ENCODE peak calls at places on chromosome 19, in seven cellular contexts. T is HCT116, O is A549, U is H1, J is HepG2, N is GM12878, K is K562. F is an unnamed sample.

GRCh38 chr19:21568816-21569496 is 63.6 kb downstream of the ZNF429 start:
- DNase-seq in T (no peak), O (no peak), U (no peak), J (no peak), N (no peak), K (no peak), F (peak; percentile 94)

GRCh38 chr19:49515767-49516166 is 3.3 kb downstream of the FCGRT start:
- DNase-seq in T (no peak), O (no peak), U (no peak), J (no peak), N (no peak), K (no peak), F (no peak)

GRCh38 chr19:7618771-7619510 is 10.4 kb downstream of the XAB2 start:
- DNase-seq in T (no peak), O (no peak), U (no peak), J (no peak), N (no peak), K (no peak), F (no peak)

GRCh38 chr19:6396305-6396704 is 3.3 kb upstream of the GTF2F1 start:
- DNase-seq in T (no peak), O (no peak), U (no peak), J (no peak), N (no peak), K (no peak), F (no peak)

GRCh38 chr19:41351339-41352245 is 2.1 kb downstream of the TGFB1 start:
- DNase-seq in T (no peak), O (peak; percentile 89), U (no peak), J (no peak), N (no peak), K (peak; percentile 84), F (peak; percentile 42)

GRCh38 chr19:43616306-43616705 is 3.1 kb downstream of the ZNF428 start:
- DNase-seq in T (no peak), O (no peak), U (no peak), J (no peak), N (no peak), K (peak; percentile 80), F (no peak)

GRCh38 chr19:57515218-57515617 is 11.9 kb upstream of the ZNF549 start:
- DNase-seq in T (no peak), O (no peak), U (no peak), J (no peak), N (no peak), K (no peak), F (no peak)

GRCh38 chr19:34120846-34121639 is 51.3 kb upstream of the LSM14A start:
- DNase-seq in T (peak; percentile 43), O (peak; percentile 87), U (no peak), J (peak; percentile 30), N (no peak), K (peak; percentile 60), F (peak; percentile 52)

GRCh38 chr19:23547156-23547555 is 139.9 kb downstream of the ZNF675 start:
- DNase-seq in T (no peak), O (no peak), U (no peak), J (no peak), N (no peak), K (no peak), F (no peak)

GRCh38 chr19:41264581-41265375 is 606 bp downstream of the HNRNPUL1 start:
- DNase-seq in T (no peak), O (peak; percentile 82), U (no peak), J (peak; percentile 46), N (no peak), K (peak; percentile 72), F (peak; percentile 34)

GRCh38 chr19:49593233-49594113 is 2.5 kb downstream of the PRR12 start:
- DNase-seq in T (peak; percentile 89), O (peak; percentile 100), U (peak; percentile 92), J (no peak), N (peak; percentile 76), K (peak; percentile 98), F (peak; percentile 89)

GRCh38 chr19:46383846-46384245 is 29.5 kb downstream of the CCDC8 start:
- DNase-seq in T (no peak), O (no peak), U (no peak), J (no peak), N (no peak), K (no peak), F (no peak)

GRCh38 chr19:34669305-34669704 is 7.7 kb downstream of the SCGB2B2 start:
- DNase-seq in T (no peak), O (no peak), U (no peak), J (no peak), N (no peak), K (no peak), F (no peak)

GRCh38 chr19:58500242-58500641 is 11.6 kb downstream of the SLC27A5 start:
- DNase-seq in T (no peak), O (no peak), U (no peak), J (no peak), N (no peak), K (no peak), F (no peak)

GRCh38 chr19:3769494-3769893 is 2.5 kb downstream of the RAX2 start:
- DNase-seq in T (no peak), O (no peak), U (no peak), J (no peak), N (no peak), K (no peak), F (no peak)

GRCh38 chr19:49057636-49058234 is at the start of gene CGB7:
- DNase-seq in T (no peak), O (peak; percentile 77), U (no peak), J (peak; percentile 17), N (no peak), K (peak; percentile 53), F (peak; percentile 35)

GRCh38 chr19:43447655-43448054 is 17.8 kb downstream of the LYPD3 start:
- DNase-seq in T (no peak), O (no peak), U (no peak), J (no peak), N (no peak), K (no peak), F (no peak)

GRCh38 chr19:7506385-7507328 is 9.2 kb upstream of the ZNF358 start:
- DNase-seq in T (peak; percentile 99), O (peak; percentile 62), U (peak; percentile 96), J (peak; percentile 52), N (no peak), K (peak; percentile 97), F (peak; percentile 48)

GRCh38 chr19:53365899-53366493 is 491 bp downstream of the ZNF525 start:
- DNase-seq in T (no peak), O (no peak), U (no peak), J (peak; percentile 24), N (no peak), K (peak; percentile 15), F (no peak)

GRCh38 chr19:41224632-41225031 is 5.6 kb downstream of the AXL start:
- DNase-seq in T (no peak), O (no peak), U (no peak), J (no peak), N (no peak), K (no peak), F (no peak)

GRCh38 chr19:54439174-54439851 is 9.7 kb upstream of the LENG8 start:
- DNase-seq in T (no peak), O (peak; percentile 69), U (no peak), J (peak; percentile 56), N (no peak), K (peak; percentile 47), F (no peak)

GRCh38 chr19:1725100-1726064 is 27.9 kb upstream of the ONECUT3 start:
- DNase-seq in T (no peak), O (peak; percentile 85), U (no peak), J (peak; percentile 25), N (no peak), K (peak; percentile 88), F (peak; percentile 28)
- TF ChIP-seq CEBPB in T (no peak), O (no peak), U (no peak), J (no peak), N (no peak), K (no peak), F (no peak)

GRCh38 chr19:5107432-5108122 is 138.7 kb downstream of the KDM4B start:
- DNase-seq in T (no peak), O (no peak), U (no peak), J (no peak), N (no peak), K (no peak), F (no peak)
- TF ChIP-seq CEBPB in T (no peak), O (no peak), U (no peak), J (no peak), N (no peak), K (no peak), F (no peak)

GRCh38 chr19:30528919-30529318 is 156.7 kb downstream of the ZNF536 start:
- DNase-seq in T (no peak), O (no peak), U (no peak), J (no peak), N (no peak), K (no peak), F (no peak)

GRCh38 chr19:30535011-30535410 is 162.8 kb downstream of the ZNF536 start:
- DNase-seq in T (no peak), O (no peak), U (no peak), J (no peak), N (no peak), K (no peak), F (no peak)

GRCh38 chr19:30525383-30525782 is 153.2 kb downstream of the ZNF536 start:
- DNase-seq in T (no peak), O (no peak), U (no peak), J (no peak), N (no peak), K (no peak), F (no peak)

GRCh38 chr19:30530751-30531150 is 158.6 kb downstream of the ZNF536 start:
- DNase-seq in T (no peak), O (no peak), U (no peak), J (no peak), N (no peak), K (no peak), F (no peak)

GRCh38 chr19:30529876-30530275 is 157.7 kb downstream of the ZNF536 start:
- DNase-seq in T (no peak), O (no peak), U (no peak), J (no peak), N (no peak), K (no peak), F (no peak)
- TF ChIP-seq CEBPB in T (no peak), O (no peak), U (no peak), J (no peak), N (no peak), K (no peak), F (no peak)

GRCh38 chr19:387777-388176 is 21.2 kb downstream of the C2CD4C start:
- DNase-seq in T (no peak), O (no peak), U (no peak), J (no peak), N (no peak), K (no peak), F (no peak)
- TF ChIP-seq CEBPB in T (no peak), O (no peak), U (no peak), J (no peak), N (no peak), K (no peak), F (no peak)

GRCh38 chr19:16160943-16161560 is 12.3 kb downstream of the CIB3 start:
- DNase-seq in T (peak; percentile 95), O (peak; percentile 54), U (no peak), J (peak; percentile 30), N (no peak), K (peak; percentile 50), F (peak; percentile 87)
- TF ChIP-seq CEBPB in T (no peak), O (no peak), U (no peak), J (no peak), N (no peak), K (no peak), F (no peak)